ENCODE peak calls at places on chromosomes 12 and 14, in eight cellular contexts. One of them, this sample, is unnamed.
A peak's percentile ranks its signal among the peaks of the same experiment; 100 is the strongest.

GRCh38 chr14:94400454-94400853 is 12.1 kb upstream of the SERPINA1 start:
- DNase-seq in caudate nucleus: no peak
- DNase-seq in NAMALWA: no peak
- DNase-seq in HFFc6: no peak
- DNase-seq in stimulated activated CD4-positive, alpha-beta T cell treated with anti-CD3 and anti-CD28 coated beads, Interleukin-15, amount 100 ng/mL, for 1 hour: no peak
- DNase-seq in neural progenitor cell: no peak
- DNase-seq in cardiac fibroblast: no peak
- DNase-seq in Caki2: no peak
- DNase-seq in this sample: no peak

GRCh38 chr14:73833024-73833423 is 18.6 kb upstream of the PTGR2 start:
- DNase-seq in caudate nucleus: no peak
- DNase-seq in NAMALWA: no peak
- DNase-seq in HFFc6: no peak
- DNase-seq in stimulated activated CD4-positive, alpha-beta T cell treated with anti-CD3 and anti-CD28 coated beads, Interleukin-15, amount 100 ng/mL, for 1 hour: no peak
- DNase-seq in neural progenitor cell: no peak
- DNase-seq in cardiac fibroblast: no peak
- DNase-seq in Caki2: peak; percentile 91
- DNase-seq in this sample: peak; percentile 87

GRCh38 chr14:37596790-37597189 is 1.4 kb downstream of the TTC6 start:
- DNase-seq in caudate nucleus: no peak
- DNase-seq in NAMALWA: no peak
- DNase-seq in HFFc6: no peak
- DNase-seq in stimulated activated CD4-positive, alpha-beta T cell treated with anti-CD3 and anti-CD28 coated beads, Interleukin-15, amount 100 ng/mL, for 1 hour: no peak
- DNase-seq in neural progenitor cell: peak; percentile 14
- DNase-seq in cardiac fibroblast: no peak
- DNase-seq in Caki2: no peak
- DNase-seq in this sample: no peak

GRCh38 chr14:68888025-68888850 is 90.9 kb downstream of the ACTN1 start:
- DNase-seq in caudate nucleus: no peak
- DNase-seq in NAMALWA: no peak
- DNase-seq in HFFc6: no peak
- DNase-seq in stimulated activated CD4-positive, alpha-beta T cell treated with anti-CD3 and anti-CD28 coated beads, Interleukin-15, amount 100 ng/mL, for 1 hour: no peak
- DNase-seq in neural progenitor cell: no peak
- DNase-seq in cardiac fibroblast: peak; percentile 48
- DNase-seq in Caki2: no peak
- DNase-seq in this sample: no peak

GRCh38 chr12:26878661-26879119 is 45.7 kb upstream of the ITPR2 start:
- DNase-seq in caudate nucleus: no peak
- DNase-seq in NAMALWA: peak; percentile 96
- DNase-seq in HFFc6: no peak
- DNase-seq in stimulated activated CD4-positive, alpha-beta T cell treated with anti-CD3 and anti-CD28 coated beads, Interleukin-15, amount 100 ng/mL, for 1 hour: no peak
- DNase-seq in neural progenitor cell: no peak
- DNase-seq in cardiac fibroblast: peak; percentile 29
- DNase-seq in Caki2: no peak
- DNase-seq in this sample: no peak

GRCh38 chr14:102295301-102295700 is 9.7 kb downstream of the MOK start:
- DNase-seq in caudate nucleus: no peak
- DNase-seq in NAMALWA: peak; percentile 51
- DNase-seq in HFFc6: peak; percentile 35
- DNase-seq in stimulated activated CD4-positive, alpha-beta T cell treated with anti-CD3 and anti-CD28 coated beads, Interleukin-15, amount 100 ng/mL, for 1 hour: no peak
- DNase-seq in neural progenitor cell: no peak
- DNase-seq in cardiac fibroblast: peak; percentile 59
- DNase-seq in Caki2: no peak
- DNase-seq in this sample: no peak

GRCh38 chr12:49548822-49549648 is 10.2 kb downstream of the KCNH3 start:
- DNase-seq in caudate nucleus: no peak
- DNase-seq in NAMALWA: no peak
- DNase-seq in HFFc6: no peak
- DNase-seq in stimulated activated CD4-positive, alpha-beta T cell treated with anti-CD3 and anti-CD28 coated beads, Interleukin-15, amount 100 ng/mL, for 1 hour: no peak
- DNase-seq in neural progenitor cell: peak; percentile 75
- DNase-seq in cardiac fibroblast: peak; percentile 16
- DNase-seq in Caki2: no peak
- DNase-seq in this sample: no peak

GRCh38 chr14:93765970-93766369 is 22.3 kb downstream of the PRIMA1 start:
- DNase-seq in caudate nucleus: no peak
- DNase-seq in NAMALWA: no peak
- DNase-seq in HFFc6: no peak
- DNase-seq in stimulated activated CD4-positive, alpha-beta T cell treated with anti-CD3 and anti-CD28 coated beads, Interleukin-15, amount 100 ng/mL, for 1 hour: no peak
- DNase-seq in neural progenitor cell: no peak
- DNase-seq in cardiac fibroblast: no peak
- DNase-seq in Caki2: no peak
- DNase-seq in this sample: no peak

GRCh38 chr12:106425061-106425706 is 67.6 kb downstream of the POLR3B start:
- DNase-seq in caudate nucleus: no peak
- DNase-seq in NAMALWA: no peak
- DNase-seq in HFFc6: no peak
- DNase-seq in stimulated activated CD4-positive, alpha-beta T cell treated with anti-CD3 and anti-CD28 coated beads, Interleukin-15, amount 100 ng/mL, for 1 hour: no peak
- DNase-seq in neural progenitor cell: peak; percentile 10
- DNase-seq in cardiac fibroblast: no peak
- DNase-seq in Caki2: no peak
- DNase-seq in this sample: no peak

GRCh38 chr12:77343291-77343690 is 277.9 kb upstream of the E2F7 start:
- DNase-seq in caudate nucleus: no peak
- DNase-seq in NAMALWA: no peak
- DNase-seq in HFFc6: no peak
- DNase-seq in stimulated activated CD4-positive, alpha-beta T cell treated with anti-CD3 and anti-CD28 coated beads, Interleukin-15, amount 100 ng/mL, for 1 hour: no peak
- DNase-seq in neural progenitor cell: no peak
- DNase-seq in cardiac fibroblast: peak; percentile 78
- DNase-seq in Caki2: no peak
- DNase-seq in this sample: no peak

GRCh38 chr14:64279719-64280668 is 14.2 kb downstream of the ESR2 start:
- DNase-seq in caudate nucleus: no peak
- DNase-seq in NAMALWA: no peak
- DNase-seq in HFFc6: no peak
- DNase-seq in stimulated activated CD4-positive, alpha-beta T cell treated with anti-CD3 and anti-CD28 coated beads, Interleukin-15, amount 100 ng/mL, for 1 hour: no peak
- DNase-seq in neural progenitor cell: no peak
- DNase-seq in cardiac fibroblast: peak; percentile 6
- DNase-seq in Caki2: peak; percentile 40
- DNase-seq in this sample: peak; percentile 14

GRCh38 chr14:74552623-74553022 is 59.1 kb downstream of the ISCA2 start:
- DNase-seq in caudate nucleus: no peak
- DNase-seq in NAMALWA: no peak
- DNase-seq in HFFc6: peak; percentile 2
- DNase-seq in stimulated activated CD4-positive, alpha-beta T cell treated with anti-CD3 and anti-CD28 coated beads, Interleukin-15, amount 100 ng/mL, for 1 hour: no peak
- DNase-seq in neural progenitor cell: no peak
- DNase-seq in cardiac fibroblast: peak; percentile 65
- DNase-seq in Caki2: no peak
- DNase-seq in this sample: no peak

GRCh38 chr12:118035194-118036041 is 18.9 kb downstream of the RFC5 start:
- DNase-seq in caudate nucleus: no peak
- DNase-seq in NAMALWA: peak; percentile 25
- DNase-seq in HFFc6: no peak
- DNase-seq in stimulated activated CD4-positive, alpha-beta T cell treated with anti-CD3 and anti-CD28 coated beads, Interleukin-15, amount 100 ng/mL, for 1 hour: no peak
- DNase-seq in neural progenitor cell: peak; percentile 5
- DNase-seq in cardiac fibroblast: peak; percentile 22
- DNase-seq in Caki2: peak; percentile 58
- DNase-seq in this sample: peak; percentile 47

GRCh38 chr14:77584809-77585208 is 31.6 kb downstream of the SPTLC2 start:
- DNase-seq in caudate nucleus: no peak
- DNase-seq in NAMALWA: no peak
- DNase-seq in HFFc6: no peak
- DNase-seq in stimulated activated CD4-positive, alpha-beta T cell treated with anti-CD3 and anti-CD28 coated beads, Interleukin-15, amount 100 ng/mL, for 1 hour: no peak
- DNase-seq in neural progenitor cell: no peak
- DNase-seq in cardiac fibroblast: no peak
- DNase-seq in Caki2: no peak
- DNase-seq in this sample: no peak